ENCODE peak calls at places on chromosome 6, in four cellular contexts. One of them, this sample, is unnamed.

GRCh38 chr6:6858533-6858982 is 249.2 kb upstream of the RREB1 start:
- DNase-seq in breast epithelium: no peak
- DNase-seq in IMR-90: no peak
- DNase-seq in AG09319: no peak
- DNase-seq in this sample: no peak

GRCh38 chr6:154909821-154910220 is 85.3 kb upstream of the TIAM2 start:
- DNase-seq in IMR-90: peak; percentile 25
- DNase-seq in AG09319: peak; percentile 22
- DNase-seq in breast epithelium: no peak
- DNase-seq in this sample: no peak

GRCh38 chr6:137112067-137112355 is 61.4 kb downstream of the IL22RA2 start:
- DNase-seq in AG09319: peak; percentile 4
- DNase-seq in IMR-90: peak; percentile 36
- DNase-seq in breast epithelium: no peak
- DNase-seq in this sample: peak; percentile 58

GRCh38 chr6:148455225-148455624 is 112.6 kb downstream of the SASH1 start:
- DNase-seq in breast epithelium: no peak
- DNase-seq in IMR-90: peak; percentile 90
- DNase-seq in AG09319: no peak
- DNase-seq in this sample: peak; percentile 57

GRCh38 chr6:33828452-33828763 is 24.6 kb upstream of the MLN start:
- DNase-seq in breast epithelium: no peak
- DNase-seq in AG09319: no peak
- DNase-seq in IMR-90: no peak
- DNase-seq in this sample: no peak

GRCh38 chr6:11460001-11460668 is 77.4 kb upstream of the TMEM170B start:
- DNase-seq in IMR-90: peak; percentile 20
- DNase-seq in AG09319: no peak
- DNase-seq in breast epithelium: no peak
- DNase-seq in this sample: peak; percentile 24

GRCh38 chr6:142478117-142478516 is 176.3 kb downstream of the ADGRG6 start:
- DNase-seq in IMR-90: peak; percentile 41
- DNase-seq in AG09319: no peak
- DNase-seq in breast epithelium: no peak
- DNase-seq in this sample: peak; percentile 64

GRCh38 chr6:125245109-125245508 is 56.7 kb downstream of the HDDC2 start:
- DNase-seq in breast epithelium: no peak
- DNase-seq in AG09319: no peak
- DNase-seq in IMR-90: no peak
- DNase-seq in this sample: no peak

GRCh38 chr6:14966902-14967711 is 278.8 kb upstream of the JARID2 start:
- DNase-seq in breast epithelium: no peak
- DNase-seq in AG09319: no peak
- DNase-seq in IMR-90: no peak
- DNase-seq in this sample: no peak

GRCh38 chr6:54515013-54515412 is 206.8 kb downstream of the TINAG start:
- DNase-seq in breast epithelium: no peak
- DNase-seq in AG09319: no peak
- DNase-seq in IMR-90: peak; percentile 2
- DNase-seq in this sample: no peak

GRCh38 chr6:52053038-52053704 is 34.2 kb downstream of the PKHD1 start:
- DNase-seq in IMR-90: no peak
- DNase-seq in breast epithelium: no peak
- DNase-seq in AG09319: no peak
- DNase-seq in this sample: no peak

GRCh38 chr6:52050051-52050405 is 37.4 kb downstream of the PKHD1 start:
- DNase-seq in breast epithelium: no peak
- DNase-seq in IMR-90: no peak
- DNase-seq in AG09319: no peak
- DNase-seq in this sample: no peak

GRCh38 chr6:52045033-52045432 is 42.4 kb downstream of the PKHD1 start:
- DNase-seq in breast epithelium: no peak
- DNase-seq in AG09319: no peak
- DNase-seq in IMR-90: no peak
- DNase-seq in this sample: no peak

GRCh38 chr6:52046456-52046855 is 41.0 kb downstream of the PKHD1 start:
- DNase-seq in AG09319: no peak
- DNase-seq in breast epithelium: no peak
- DNase-seq in IMR-90: no peak
- DNase-seq in this sample: no peak

GRCh38 chr6:52049252-52050050 is 38.0 kb downstream of the PKHD1 start:
- DNase-seq in breast epithelium: no peak
- DNase-seq in IMR-90: peak; percentile 37
- DNase-seq in AG09319: no peak
- DNase-seq in this sample: peak; percentile 3
- TF ChIP-seq CTCF in breast epithelium: peak; percentile 54
- TF ChIP-seq CTCF in IMR-90: peak; percentile 65
- TF ChIP-seq CTCF in AG09319: peak; percentile 69
- TF ChIP-seq CTCF in this sample: peak; percentile 62

GRCh38 chr6:163147988-163148387 is 266.5 kb upstream of the QKI start:
- DNase-seq in IMR-90: no peak
- DNase-seq in breast epithelium: no peak
- DNase-seq in AG09319: no peak
- DNase-seq in this sample: peak; percentile 6
- TF ChIP-seq CTCF in IMR-90: no peak
- TF ChIP-seq CTCF in breast epithelium: no peak
- TF ChIP-seq CTCF in AG09319: no peak
- TF ChIP-seq CTCF in this sample: peak; percentile 57

DNA sequence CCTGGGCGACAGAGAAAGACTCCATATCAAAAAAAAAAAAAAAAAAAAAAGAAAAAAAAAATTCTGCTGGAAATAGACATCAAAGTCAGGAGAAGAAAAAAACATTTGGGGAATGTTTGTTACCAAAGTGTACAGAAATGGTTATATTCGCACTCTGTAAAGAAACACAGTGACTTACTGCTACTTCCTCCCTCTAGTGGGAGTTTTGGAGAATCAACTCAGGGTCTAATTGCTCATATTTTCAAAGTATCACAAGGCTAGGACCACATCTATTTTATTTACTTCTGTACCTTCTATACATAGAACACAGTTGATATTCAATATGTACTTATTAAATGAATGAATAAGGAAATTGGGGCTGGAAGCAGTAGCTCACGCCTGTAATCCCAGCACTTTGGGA is 24.4 kb downstream of the ARG1 start:
- DNase-seq in IMR-90: no peak
- DNase-seq in AG09319: no peak
- DNase-seq in breast epithelium: no peak
- DNase-seq in this sample: no peak
- TF ChIP-seq CTCF in IMR-90: no peak
- TF ChIP-seq CTCF in AG09319: peak; percentile 20
- TF ChIP-seq CTCF in breast epithelium: no peak
- TF ChIP-seq CTCF in this sample: peak; percentile 31

GRCh38 chr6:4313044-4313686 is 177.8 kb upstream of the ECI2 start:
- DNase-seq in AG09319: peak; percentile 62
- DNase-seq in IMR-90: peak; percentile 92
- DNase-seq in breast epithelium: no peak
- DNase-seq in this sample: peak; percentile 97
- TF ChIP-seq CTCF in AG09319: peak; percentile 64
- TF ChIP-seq CTCF in IMR-90: peak; percentile 88
- TF ChIP-seq CTCF in breast epithelium: peak; percentile 29
- TF ChIP-seq CTCF in this sample: peak; percentile 69

This sample was measured in brain microvascular endothelial cell.